ENCODE peak calls at places on chromosomes 1 and 21, in five cellular contexts. C is tibial artery, F is cardiac muscle cell, P is IMR-90, V is colonic mucosa. E is an unnamed sample.

GRCh38 chr1:59150537-59151386 is 146.1 kb upstream of the FGGY start:
- DNase-seq in P (peak; percentile 100), C (peak; percentile 87), V (peak; percentile 46), F (peak; percentile 98), E (peak; percentile 53)

GRCh38 chr1:180154003-180154324 is 705 bp upstream of the QSOX1 start:
- DNase-seq in V (no peak), C (no peak), P (no peak), F (no peak), E (no peak)

GRCh38 chr1:53810497-53810896 is 27.6 kb downstream of the NDC1 start:
- DNase-seq in P (no peak), F (no peak), V (no peak), C (no peak), E (no peak)

GRCh38 chr21:36627242-36627641 is 71.7 kb upstream of the SIM2 start:
- DNase-seq in V (no peak), C (no peak), P (peak; percentile 41), F (peak; percentile 30), E (no peak)

GRCh38 chr1:109261578-109261977 is 12.2 kb downstream of the CELSR2 start:
- DNase-seq in P (no peak), F (no peak), V (no peak), C (no peak), E (no peak)

GRCh38 chr1:191804311-191804710 is 354.0 kb upstream of the RGS18 start:
- DNase-seq in V (no peak), C (no peak), F (no peak), P (no peak), E (no peak)

GRCh38 chr1:116951175-116951935 is 41.6 kb downstream of the PTGFRN start:
- DNase-seq in V (peak; percentile 30), C (no peak), P (peak; percentile 7), F (peak; percentile 90), E (no peak)

GRCh38 chr1:189616893-189617292 is 860.8 kb downstream of the BRINP3 start:
- DNase-seq in V (no peak), F (peak; percentile 16), C (no peak), P (peak; percentile 37), E (no peak)

GRCh38 chr1:3670823-3671251 is 18.5 kb downstream of the TP73 start:
- DNase-seq in C (peak; percentile 54), F (no peak), V (no peak), P (no peak), E (peak; percentile 44)

GRCh38 chr21:38879912-38880577 is 74.3 kb downstream of the ETS2 start:
- DNase-seq in C (no peak), F (no peak), V (no peak), P (no peak), E (no peak)

GRCh38 chr1:18166929-18167328 is 59.3 kb downstream of the IGSF21 start:
- DNase-seq in P (no peak), C (no peak), V (no peak), F (no peak), E (no peak)

GRCh38 chr1:245969274-245969673 is 537.8 kb downstream of the SMYD3 start:
- DNase-seq in V (no peak), P (peak; percentile 93), C (no peak), F (peak; percentile 68), E (no peak)

DNA sequence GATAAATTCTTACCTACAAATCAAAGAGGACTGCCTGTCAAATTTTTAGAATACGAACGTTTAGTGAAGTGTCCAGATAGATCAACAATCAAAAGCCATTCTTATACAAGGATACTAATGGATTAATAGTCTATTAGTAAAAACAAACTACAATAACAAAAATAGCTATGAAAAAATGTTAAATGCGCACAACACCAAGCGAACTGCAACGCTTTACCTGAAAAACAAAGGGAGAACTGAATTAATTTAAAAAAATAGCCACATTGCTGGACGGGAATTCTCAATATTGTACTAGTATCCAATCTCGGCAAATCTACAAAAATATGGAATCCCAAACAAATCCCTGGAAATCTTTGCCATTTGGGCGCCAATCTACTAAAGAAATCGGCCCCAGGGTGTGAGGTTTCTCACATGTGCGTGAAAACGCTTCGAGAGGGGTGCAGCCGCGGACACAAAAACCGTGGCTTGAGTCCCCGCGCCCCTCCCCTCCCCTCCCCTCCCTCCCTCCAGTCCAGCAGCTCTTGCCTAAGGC is 55.6 kb downstream of the TRAF5 start:
- DNase-seq in V (no peak), P (no peak), C (no peak), F (no peak), E (no peak)
- H3K27ac ChIP-seq in V (peak overlapping the region; percentile 98), P (peak overlapping the region; percentile 68), C (peak overlapping the region; percentile 92), F (peak overlapping the region; percentile 98), E (no peak overlapping the region)

GRCh38 chr1:239898067-239898730 is 193.5 kb upstream of the FMN2 start:
- DNase-seq in V (peak; percentile 81), F (peak; percentile 80), P (peak; percentile 75), C (peak; percentile 71), E (peak; percentile 92)
- H3K4me3 ChIP-seq in V (no peak overlapping the region), F (no peak overlapping the region), P (no peak overlapping the region), C (no peak overlapping the region), E (peak overlapping the region; percentile 47)

GRCh38 chr1:150272379-150272840 is at the start of gene C1orf54:
- DNase-seq in C (peak; percentile 92), P (peak; percentile 72), V (no peak), F (peak; percentile 71), E (peak; percentile 90)
- TF ChIP-seq CTCF in C (peak; percentile 25), P (peak; percentile 33), V (no peak), F (peak; percentile 35), E (peak; percentile 51)

DNA sequence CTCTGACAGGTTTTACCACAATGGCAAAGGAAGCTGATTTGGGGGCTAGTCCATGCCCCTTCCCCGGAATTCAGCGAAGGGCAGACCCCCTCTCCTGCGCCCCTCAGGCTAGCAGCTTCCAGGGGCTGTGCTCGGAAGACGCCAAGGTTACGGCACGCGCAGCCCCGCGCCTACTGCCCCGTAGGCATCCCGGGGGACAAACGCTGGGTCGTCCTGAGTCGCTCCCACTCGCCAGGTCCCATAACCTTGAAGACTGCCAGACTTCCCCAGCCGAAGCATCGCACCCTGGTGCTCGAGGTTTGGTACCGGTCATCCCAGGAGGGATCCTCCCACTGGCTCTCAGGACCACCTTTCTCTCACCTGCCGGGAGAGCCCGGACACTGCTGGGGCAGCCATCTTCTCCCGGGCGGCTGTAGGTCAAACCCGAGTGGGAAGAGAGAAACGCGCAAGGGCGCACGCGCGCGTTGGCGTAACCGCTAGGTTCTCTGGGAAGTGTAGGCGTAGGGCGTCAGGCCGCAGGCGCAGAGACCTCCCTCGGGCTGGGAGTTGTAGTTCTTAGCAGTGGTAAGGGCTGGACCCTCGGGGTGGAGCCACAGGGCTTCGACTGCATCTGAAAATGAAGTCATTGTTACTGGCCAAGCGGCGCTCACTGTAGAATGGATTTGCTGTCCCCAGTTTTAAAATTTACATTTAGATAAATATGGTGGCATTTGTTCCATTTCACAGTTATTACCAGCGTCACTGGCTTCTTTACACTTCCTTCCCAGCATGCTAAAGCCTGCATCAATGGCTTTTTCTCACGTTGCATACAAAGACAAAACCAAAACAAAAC is at the start of gene ATP5PO:
- DNase-seq in C (peak; percentile 98), F (peak; percentile 98), P (peak; percentile 98), V (peak; percentile 98), E (peak; percentile 98)
- H3K27ac ChIP-seq in C (peak within 1 kb of the TSS; percentile 85), F (peak within 1 kb of the TSS; percentile 42), P (peak within 1 kb of the TSS; percentile 84), V (peak within 1 kb of the TSS; percentile 62), E (peak within 1 kb of the TSS; percentile 27)

DNA sequence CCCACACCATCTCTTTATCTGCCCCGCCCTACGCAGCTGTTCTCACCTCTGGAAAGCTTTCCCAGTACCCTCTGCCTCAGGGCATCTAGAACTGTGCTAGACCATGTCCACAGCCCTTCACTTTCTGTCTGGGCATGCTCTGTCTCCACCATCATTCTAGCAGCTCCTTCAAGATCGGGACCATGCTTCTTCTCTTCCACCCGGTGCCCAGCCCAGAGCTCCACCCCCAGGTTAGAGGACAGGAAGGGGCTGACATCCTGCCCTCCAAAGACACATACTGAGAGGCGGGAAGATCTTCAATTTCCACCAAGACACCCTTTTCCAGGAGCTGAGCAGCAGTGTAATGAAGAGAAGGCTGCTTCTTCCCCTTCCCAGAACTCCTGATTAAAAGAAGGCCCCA is 27.7 kb upstream of the MEF2D start:
- DNase-seq in C (no peak), V (no peak), P (no peak), F (no peak), E (no peak)
- H3K4me3 ChIP-seq in C (no peak overlapping the region), V (no peak overlapping the region), P (no peak overlapping the region), F (no peak overlapping the region), E (no peak overlapping the region)

GRCh38 chr1:30779294-30780071 is 21.9 kb upstream of the LAPTM5 start:
- DNase-seq in P (peak; percentile 48), V (peak; percentile 90), C (peak; percentile 89), F (peak; percentile 79), E (peak; percentile 99)

GRCh38 chr1:30778979-30779293 is 21.4 kb upstream of the LAPTM5 start:
- DNase-seq in F (no peak), C (no peak), P (no peak), V (no peak), E (no peak)

GRCh38 chr1:30777060-30777905 is 19.7 kb upstream of the LAPTM5 start:
- DNase-seq in V (no peak), P (no peak), F (no peak), C (no peak), E (no peak)

GRCh38 chr1:30777906-30778155 is 20.3 kb upstream of the LAPTM5 start:
- DNase-seq in F (no peak), C (no peak), V (no peak), P (no peak), E (no peak)

DNA sequence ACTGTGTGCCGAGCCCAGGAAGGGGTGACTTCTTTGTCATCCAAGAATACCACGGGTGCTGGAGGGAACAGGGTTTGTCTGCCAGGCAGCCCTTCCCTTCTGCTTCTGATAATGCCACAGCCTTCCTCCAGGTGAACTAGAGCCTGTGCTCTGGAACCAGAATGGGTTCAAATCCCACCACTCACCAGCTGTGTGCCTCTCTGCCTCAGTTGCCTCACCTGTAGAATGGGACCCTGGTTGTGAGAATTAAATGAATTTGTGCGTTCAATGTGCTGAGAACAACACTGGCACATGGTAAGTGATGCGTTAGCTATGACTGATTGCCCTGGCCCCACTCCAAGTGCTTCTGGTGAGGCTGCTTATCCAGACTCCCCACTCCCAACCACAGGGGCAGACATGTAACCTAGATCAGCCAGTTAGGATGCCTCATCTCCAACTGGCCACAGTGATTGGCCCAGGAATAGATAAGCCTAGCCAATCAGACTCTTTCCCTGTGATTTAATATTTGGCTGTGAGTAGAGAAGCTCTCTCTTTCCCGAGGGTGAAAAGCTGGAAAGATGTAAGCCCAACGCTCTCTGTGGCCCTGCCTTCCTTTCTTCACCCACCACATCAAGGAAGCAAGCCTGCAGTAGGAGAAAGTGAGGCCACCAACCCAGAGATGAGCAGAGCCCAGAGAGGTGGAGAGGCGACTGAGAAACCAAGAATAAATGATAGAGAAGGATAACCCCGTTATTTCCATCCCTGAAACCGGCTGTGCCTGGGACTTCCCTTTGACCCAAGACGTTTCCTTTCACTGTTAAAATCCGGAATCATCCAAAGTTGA is 20.8 kb upstream of the LAPTM5 start:
- DNase-seq in P (peak; percentile 85), F (peak; percentile 94), V (peak; percentile 54), C (no peak), E (no peak)
- TF ChIP-seq CTCF in P (no peak), F (no peak), V (no peak), C (no peak), E (no peak)

E was measured in endodermal cell.